ENCODE peak calls at places on chromosomes 13 and 19, in six cellular contexts. P is brain microvascular endothelial cell; A is uterus; D is colonic mucosa; E is Calu3; X is CD8-positive, alpha-beta T cell. W is an unnamed sample.
A peak's percentile ranks its signal among the peaks of the same experiment; 100 is the strongest.

GRCh38 chr13:77065456-77066147 is 38.6 kb upstream of the FBXL3 start:
- DNase-seq in P (no peak), A (no peak), D (no peak), E (no peak), X (no peak), W (no peak)

GRCh38 chr13:113088691-113089020 is 16.9 kb upstream of the F7 start:
- DNase-seq in P (no peak), A (no peak), D (no peak), E (no peak), X (no peak), W (no peak)

GRCh38 chr19:40419066-40419612 is 6.0 kb upstream of the PRX start:
- DNase-seq in P (no peak), A (no peak), D (no peak), E (no peak), X (no peak), W (no peak)

GRCh38 chr13:97535619-97536018 is 101.7 kb downstream of the RAP2A start:
- DNase-seq in P (no peak), A (no peak), D (no peak), E (no peak), X (no peak), W (peak; percentile 11)

GRCh38 chr13:46146898-46147297 is 35.1 kb downstream of the LCP1 start:
- DNase-seq in P (peak; percentile 22), A (no peak), D (no peak), E (no peak), X (no peak), W (peak; percentile 43)

GRCh38 chr13:46473806-46474205 is 79.2 kb upstream of the LRCH1 start:
- DNase-seq in P (no peak), A (no peak), D (no peak), E (no peak), X (no peak), W (no peak)

GRCh38 chr19:33259532-33259931 is 33.9 kb upstream of the SLC7A10 start:
- DNase-seq in P (no peak), A (no peak), D (no peak), E (no peak), X (no peak), W (no peak)

GRCh38 chr13:27624071-27624470 is 2.4 kb downstream of the POLR1D start:
- DNase-seq in P (no peak), A (no peak), D (no peak), E (no peak), X (no peak), W (no peak)

GRCh38 chr13:93409001-93409400 is 182.4 kb downstream of the GPC6 start:
- DNase-seq in P (no peak), A (no peak), D (no peak), E (no peak), X (no peak), W (no peak)

GRCh38 chr19:45876411-45877197 is 9.3 kb downstream of the IRF2BP1 start:
- DNase-seq in P (peak; percentile 24), A (no peak), D (peak; percentile 51), E (no peak), X (no peak), W (no peak)

GRCh38 chr19:3990815-3991117 is 5.5 kb upstream of the EEF2 start:
- DNase-seq in P (no peak), A (no peak), D (no peak), E (no peak), X (no peak), W (no peak)

GRCh38 chr19:3985643-3986259 is 488 bp upstream of the EEF2 start:
- DNase-seq in P (no peak), A (no peak), D (no peak), E (no peak), X (no peak), W (no peak)

GRCh38 chr19:3984908-3985642 is at the start of gene EEF2:
- DNase-seq in P (peak; percentile 64), A (peak; percentile 90), D (peak; percentile 91), E (peak; percentile 83), X (peak; percentile 95), W (peak; percentile 92)

GRCh38 chr19:3986260-3987041 is 1.2 kb upstream of the EEF2 start:
- DNase-seq in P (peak; percentile 68), A (no peak), D (peak; percentile 77), E (peak; percentile 62), X (peak; percentile 61), W (peak; percentile 84)

GRCh38 chr19:3987619-3988371 is 2.5 kb upstream of the EEF2 start:
- DNase-seq in P (peak; percentile 62), A (peak; percentile 87), D (peak; percentile 89), E (peak; percentile 74), X (peak; percentile 90), W (peak; percentile 88)
- TF ChIP-seq CTCF in P (peak; percentile 89), A (peak; percentile 85), D (peak; percentile 96), E (peak; percentile 72), X (peak; percentile 82), W (peak; percentile 90)

GRCh38 chr19:18473706-18474087 is 35.8 kb upstream of the ISYNA1 start:
- DNase-seq in P (no peak), A (no peak), D (no peak), E (no peak), X (no peak), W (no peak)
- TF ChIP-seq CTCF in P (no peak), A (no peak), D (no peak), E (no peak), X (no peak), W (no peak)

GRCh38 chr19:55080121-55080914 is 4.6 kb downstream of the EPS8L1 start:
- DNase-seq in P (peak; percentile 51), A (no peak), D (peak; percentile 94), E (no peak), X (peak; percentile 46), W (peak; percentile 41)
- TF ChIP-seq CTCF in P (no peak), A (no peak), D (no peak), E (no peak), X (no peak), W (no peak)

GRCh38 chr19:17470204-17470841 is at the start of gene SLC27A1:
- DNase-seq in P (peak; percentile 99), A (peak; percentile 99), D (peak; percentile 98), E (peak; percentile 97), X (peak; percentile 92), W (peak; percentile 98)
- TF ChIP-seq CTCF in P (no peak), A (no peak), D (no peak), E (no peak), X (no peak), W (no peak)

DNA sequence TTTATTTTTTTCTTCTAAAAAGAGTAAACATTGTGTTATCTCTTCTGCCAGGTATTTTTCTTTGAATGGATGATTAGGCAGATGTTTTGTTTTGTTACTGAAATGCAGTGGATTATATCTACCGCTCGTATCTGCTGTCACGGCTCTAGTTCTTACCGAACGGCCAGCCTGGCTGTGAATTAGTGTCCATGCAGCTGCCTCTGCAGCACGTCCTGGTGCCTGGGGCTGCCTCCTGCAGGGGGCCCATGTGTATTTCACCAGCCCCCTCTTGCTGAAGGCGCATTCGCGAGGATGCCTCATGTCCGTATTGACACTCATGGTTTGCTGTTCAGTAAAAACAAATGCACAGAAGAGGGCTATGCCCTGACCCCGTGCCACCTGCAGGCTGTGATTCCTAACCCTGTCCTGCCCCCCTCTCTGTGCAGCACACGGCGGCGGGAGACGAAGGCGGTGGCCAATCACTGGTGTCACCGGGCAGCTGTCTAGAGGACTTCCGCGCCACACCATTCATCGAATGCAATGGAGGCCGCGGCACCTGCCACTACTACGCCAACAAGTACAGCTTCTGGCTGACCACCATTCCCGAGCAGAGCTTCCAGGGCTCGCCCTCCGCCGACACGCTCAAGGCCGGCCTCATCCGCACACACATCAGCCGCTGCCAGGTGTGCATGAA is 49.9 kb downstream of the RAB20 start:
- DNase-seq in P (no peak), A (no peak), D (no peak), E (no peak), X (no peak), W (no peak)
- TF ChIP-seq CTCF in P (peak; percentile 14), A (no peak), D (no peak), E (no peak), X (no peak), W (no peak)

GRCh38 chr13:41650706-41651105 is 193.4 kb downstream of the RGCC start:
- DNase-seq in P (no peak), A (no peak), D (no peak), E (no peak), X (no peak), W (no peak)

GRCh38 chr13:41655997-41656396 is 198.6 kb downstream of the RGCC start:
- DNase-seq in P (no peak), A (no peak), D (no peak), E (no peak), X (no peak), W (no peak)

GRCh38 chr13:41654800-41655199 is 197.4 kb downstream of the RGCC start:
- DNase-seq in P (no peak), A (no peak), D (no peak), E (no peak), X (no peak), W (no peak)

GRCh38 chr13:41651413-41652068 is 194.2 kb downstream of the RGCC start:
- DNase-seq in P (no peak), A (no peak), D (no peak), E (no peak), X (no peak), W (no peak)

GRCh38 chr13:41652735-41653361 is 195.5 kb downstream of the RGCC start:
- DNase-seq in P (no peak), A (peak; percentile 43), D (no peak), E (peak; percentile 34), X (peak; percentile 42), W (peak; percentile 79)
- TF ChIP-seq CTCF in P (peak; percentile 48), A (peak; percentile 74), D (peak; percentile 55), E (no peak), X (peak; percentile 64), W (peak; percentile 53)

DNA sequence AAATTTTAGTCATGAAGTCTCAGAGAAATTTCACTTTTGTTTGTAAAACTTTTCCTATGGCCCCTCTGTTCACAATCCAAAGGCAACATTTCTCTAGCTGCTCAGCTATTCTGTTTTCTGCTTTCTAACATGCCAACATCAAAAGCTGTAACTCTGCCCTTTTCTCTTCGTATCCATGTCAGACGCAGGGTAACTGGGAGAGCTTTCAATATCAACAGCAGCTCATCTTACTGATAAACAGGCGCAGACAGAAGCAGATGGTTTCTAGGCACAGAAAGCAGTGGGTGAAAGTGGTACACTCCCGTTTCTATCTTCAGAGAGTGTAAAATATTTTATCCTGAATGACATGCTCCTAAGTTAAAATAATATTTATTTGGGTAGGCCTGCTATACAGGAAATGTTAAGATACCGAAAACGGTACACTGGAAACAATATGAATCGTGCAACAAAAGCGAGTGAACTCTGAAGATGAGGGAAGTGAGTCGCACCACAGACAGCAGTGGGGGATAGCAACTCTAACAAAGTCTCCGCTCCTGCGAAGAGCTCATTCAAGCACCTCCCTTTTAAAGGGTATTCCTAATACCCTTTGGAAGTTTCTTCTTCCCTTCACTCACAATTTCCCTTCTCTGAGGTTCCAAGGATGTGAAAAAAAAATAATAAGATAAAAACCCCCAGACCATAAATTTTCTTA is 798.3 kb downstream of the GPC5 start:
- DNase-seq in P (peak; percentile 23), A (no peak), D (no peak), E (no peak), X (no peak), W (peak; percentile 4)
- TF ChIP-seq CTCF in P (no peak), A (no peak), D (no peak), E (no peak), X (no peak), W (no peak)

DNA sequence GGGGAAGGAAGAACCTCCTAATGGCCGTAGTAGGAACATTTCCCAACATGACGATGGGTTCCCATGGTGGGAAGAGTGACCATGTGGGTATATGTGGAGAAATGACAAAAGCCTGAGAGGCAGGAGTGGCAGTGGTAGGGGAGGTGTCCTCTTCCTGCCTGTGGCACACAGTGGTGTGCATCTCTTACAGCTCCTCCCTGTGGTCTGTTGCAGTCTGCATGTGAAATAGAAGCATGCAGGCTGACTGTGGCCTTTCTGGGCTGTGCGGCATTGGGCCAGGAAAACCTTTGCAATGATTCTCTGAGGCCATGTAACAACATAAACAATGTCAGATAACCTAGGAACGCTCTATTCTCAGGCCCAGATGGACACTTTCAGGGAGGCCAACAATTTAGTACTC is 84.0 kb downstream of the LACC1 start:
- DNase-seq in P (no peak), A (no peak), D (no peak), E (no peak), X (no peak), W (no peak)
- TF ChIP-seq CTCF in P (peak; percentile 32), A (no peak), D (no peak), E (no peak), X (no peak), W (no peak)

W was measured in fibroblast of the aortic adventitia.